ENCODE peak calls at places on chromosomes 11 and 22, in ten cellular contexts. V is MV-4-11, O is KG1, K is AML-193, R is colonic mucosa, B is tibial nerve, E is GM12891, C is thoracic aorta, D is ovary, H is cardiac fibroblast. Q is an unnamed sample.

GRCh38 chr11:78905756-78906155 is 331.1 kb upstream of the NARS2 start:
- DNase-seq in K (no peak), E (no peak), R (no peak), C (no peak), V (no peak), H (no peak), B (no peak), O (no peak), D (no peak), Q (no peak)

GRCh38 chr11:95790123-95790932 is at the start of gene CEP57:
- DNase-seq in H (peak), D (peak), V (peak), B (peak), E (peak), O (peak), C (peak), K (peak), R (peak), Q (peak)

GRCh38 chr11:7019500-7020182 is 505 bp downstream of the ZNF214 start:
- DNase-seq in O (no peak), E (no peak), K (no peak), D (peak), C (no peak), R (peak), V (no peak), H (no peak), B (no peak), Q (peak)

GRCh38 chr11:96188625-96189006 is 154.4 kb downstream of the MAML2 start:
- DNase-seq in O (no peak), D (no peak), R (no peak), V (peak), E (no peak), C (no peak), B (no peak), K (peak), H (peak), Q (no peak)

GRCh38 chr11:70207531-70208131 is 4.5 kb downstream of the FADD start:
- DNase-seq in R (no peak), B (no peak), C (no peak), E (no peak), O (no peak), K (no peak), D (no peak), V (no peak), H (no peak), Q (peak)

GRCh38 chr11:124917115-124917637 is 1.9 kb upstream of the HEPN1 start:
- DNase-seq in O (no peak), C (no peak), E (no peak), V (peak), K (no peak), B (no peak), D (no peak), H (peak), R (no peak), Q (no peak)

GRCh38 chr11:20042717-20043392 is 117.4 kb downstream of the DBX1 start:
- DNase-seq in V (no peak), K (no peak), E (no peak), H (no peak), B (no peak), O (no peak), C (no peak), D (no peak), R (no peak), Q (no peak)

GRCh38 chr11:47125083-47125482 is 51.6 kb downstream of the ARFGAP2 start:
- DNase-seq in D (no peak), E (no peak), O (no peak), C (no peak), R (no peak), V (no peak), B (no peak), H (no peak), K (no peak), Q (no peak)

GRCh38 chr22:37176464-37177061 is 11.5 kb downstream of the C1QTNF6 start:
- DNase-seq in D (peak), K (peak), R (no peak), B (peak), C (no peak), V (peak), H (peak), O (peak), E (no peak), Q (peak)

GRCh38 chr11:13465909-13466371 is 2.9 kb upstream of the BTBD10 start:
- DNase-seq in K (peak), C (no peak), H (peak), B (no peak), O (no peak), E (no peak), D (no peak), R (no peak), V (no peak), Q (no peak)

GRCh38 chr22:25563757-25564319 is 637 bp upstream of the GRK3 start:
- DNase-seq in H (no peak), C (no peak), E (no peak), R (peak), B (no peak), D (peak), O (no peak), K (peak), V (peak), Q (no peak)

GRCh38 chr11:65112551-65113360 is 1.1 kb downstream of the TM7SF2 start:
- DNase-seq in O (peak), K (peak), E (peak), V (peak), H (peak), C (no peak), D (peak), B (no peak), R (peak), Q (peak)

GRCh38 chr11:97279341-97279740 is 889.5 kb downstream of the JRKL start:
- DNase-seq in R (no peak), O (no peak), E (no peak), H (no peak), C (no peak), B (no peak), K (no peak), D (no peak), V (no peak), Q (no peak)

GRCh38 chr11:1796297-1797011 is 32.7 kb upstream of the CTSD start:
- DNase-seq in C (no peak), K (no peak), O (no peak), H (no peak), V (no peak), R (no peak), E (no peak), D (no peak), B (no peak), Q (peak)

GRCh38 chr11:102794382-102794781 is 3.6 kb downstream of the MMP1 start:
- DNase-seq in R (no peak), V (peak), O (no peak), D (no peak), K (peak), B (no peak), H (peak), E (peak), C (no peak), Q (no peak)

GRCh38 chr11:3156282-3156660 is 8.8 kb downstream of the OSBPL5 start:
- DNase-seq in B (no peak), E (no peak), K (no peak), D (no peak), R (no peak), C (no peak), O (no peak), H (peak), V (peak), Q (peak)

GRCh38 chr22:37381489-37381888 is 45.8 kb downstream of the ELFN2 start:
- DNase-seq in R (no peak), D (no peak), E (no peak), K (no peak), B (no peak), H (peak), V (no peak), O (no peak), C (no peak), Q (no peak)

GRCh38 chr22:49418943-49419342 is 408.7 kb downstream of the BRD1 start:
- DNase-seq in O (no peak), V (no peak), D (no peak), B (no peak), H (no peak), C (no peak), K (no peak), E (no peak), R (no peak), Q (no peak)

GRCh38 chr11:289145-289705 is 299 bp downstream of the PGGHG start:
- DNase-seq in V (no peak), B (no peak), E (peak), R (no peak), H (no peak), K (no peak), D (no peak), C (no peak), O (no peak), Q (no peak)

GRCh38 chr11:2983908-2984307 is 8.2 kb downstream of the NAP1L4 start:
- DNase-seq in V (no peak), R (no peak), B (no peak), C (no peak), H (no peak), O (no peak), E (no peak), K (no peak), D (no peak), Q (no peak)

Q was measured in posterior vena cava.